ENCODE peak calls at places on chromosomes 12 and 14, in four cellular contexts. T is fibroblast of the aortic adventitia, L is neural progenitor cell, U is cardiac fibroblast. X is an unnamed sample.
A peak's percentile ranks its signal among the peaks of the same experiment; 100 is the strongest.

GRCh38 chr14:90700928-90701776 is 115.1 kb downstream of the TTC7B start:
- DNase-seq in T (no peak), U (no peak), L (no peak), X (no peak)

GRCh38 chr14:103239751-103240150 is 94.3 kb upstream of the EIF5 start:
- DNase-seq in L (no peak), U (no peak), T (no peak), X (no peak)

GRCh38 chr12:71664411-71665108 is 459 bp downstream of the THAP2 start:
- DNase-seq in T (no peak), L (no peak), U (no peak), X (peak; percentile 23)

GRCh38 chr12:115012861-115013667 is 329.1 kb upstream of the TBX3 start:
- DNase-seq in L (peak; percentile 9), U (no peak), T (no peak), X (no peak)

GRCh38 chr14:68278568-68279436 is 459.2 kb downstream of the RAD51B start:
- DNase-seq in L (no peak), T (peak; percentile 43), U (peak; percentile 43), X (peak; percentile 65)

GRCh38 chr14:76152333-76152681 is 585 bp downstream of the GPATCH2L start:
- DNase-seq in T (peak; percentile 79), L (peak; percentile 72), U (peak; percentile 91), X (peak; percentile 85)

GRCh38 chr14:77064535-77065178 is 33.4 kb upstream of the CIPC start:
- DNase-seq in L (no peak), T (peak; percentile 16), U (no peak), X (no peak)

GRCh38 chr14:88929656-88930436 is 105.4 kb downstream of the TTC8 start:
- DNase-seq in U (no peak), T (no peak), L (no peak), X (no peak)

GRCh38 chr14:50823763-50824636 is 7.0 kb downstream of the NIN start:
- DNase-seq in U (no peak), L (no peak), T (no peak), X (no peak)

GRCh38 chr12:93879476-93880376 is 202.6 kb downstream of the CRADD start:
- DNase-seq in U (peak; percentile 52), T (peak; percentile 80), L (no peak), X (peak; percentile 53)

GRCh38 chr12:122958198-122958888 is 7.9 kb downstream of the ABCB9 start:
- DNase-seq in T (peak; percentile 97), L (no peak), U (peak; percentile 93), X (peak; percentile 73)

GRCh38 chr12:3204143-3204542 is 127.0 kb downstream of the TSPAN9 start:
- DNase-seq in L (no peak), U (no peak), T (no peak), X (no peak)

GRCh38 chr12:109921982-109922381 is 21.9 kb downstream of the TCHP start:
- DNase-seq in L (no peak), U (no peak), T (no peak), X (no peak)

GRCh38 chr14:91906374-91906773 is 39.0 kb upstream of the TC2N start:
- DNase-seq in T (no peak), U (no peak), L (no peak), X (no peak)

GRCh38 chr12:93008044-93008778 is 79.1 kb upstream of the EEA1 start:
- DNase-seq in T (no peak), L (no peak), U (no peak), X (no peak)

GRCh38 chr14:72503696-72504368 is 390.1 kb downstream of the DPF3 start:
- DNase-seq in U (no peak), L (no peak), T (peak; percentile 75), X (peak; percentile 38)

GRCh38 chr14:22613091-22613695 is 15.1 kb downstream of the ABHD4 start:
- DNase-seq in L (no peak), T (peak; percentile 25), U (no peak), X (no peak)

GRCh38 chr12:89345830-89346740 is 6.2 kb downstream of the DUSP6 start:
- DNase-seq in T (peak; percentile 52), U (peak; percentile 87), L (peak; percentile 83), X (peak; percentile 68)

GRCh38 chr14:75825147-75825592 is 156.6 kb downstream of the TGFB3 start:
- DNase-seq in T (peak; percentile 67), U (peak; percentile 77), L (no peak), X (peak; percentile 73)

GRCh38 chr12:64029013-64029857 is 184.7 kb downstream of the SRGAP1 start:
- DNase-seq in U (peak; percentile 63), T (peak; percentile 78), L (no peak), X (peak; percentile 42)

GRCh38 chr12:106154781-106155273 is 16.1 kb upstream of the NUAK1 start:
- DNase-seq in T (peak; percentile 7), U (no peak), L (no peak), X (no peak)

GRCh38 chr12:45203767-45204166 is 12.1 kb upstream of the ANO6 start:
- DNase-seq in T (no peak), U (no peak), L (no peak), X (no peak)

GRCh38 chr12:108430245-108430644 is 84.8 kb upstream of the FICD start:
- DNase-seq in U (peak; percentile 4), L (no peak), T (peak; percentile 4), X (peak; percentile 32)

GRCh38 chr14:101445278-101445677 is 116.0 kb upstream of the DIO3 start:
- DNase-seq in T (no peak), L (no peak), U (no peak), X (no peak)

GRCh38 chr14:101444116-101444515 is 117.2 kb upstream of the DIO3 start:
- DNase-seq in U (no peak), T (no peak), L (no peak), X (peak; percentile 87)

GRCh38 chr14:101440511-101440910 is 120.8 kb upstream of the DIO3 start:
- DNase-seq in L (no peak), T (no peak), U (no peak), X (no peak)

GRCh38 chr14:101441710-101442109 is 119.6 kb upstream of the DIO3 start:
- DNase-seq in U (no peak), T (no peak), L (no peak), X (no peak)

GRCh38 chr14:101442451-101442850 is 118.8 kb upstream of the DIO3 start:
- DNase-seq in L (no peak), U (no peak), T (no peak), X (no peak)
- H3K4me3 ChIP-seq in L (no peak overlapping the region), U (no peak overlapping the region), T (no peak overlapping the region), X (no peak overlapping the region)

DNA sequence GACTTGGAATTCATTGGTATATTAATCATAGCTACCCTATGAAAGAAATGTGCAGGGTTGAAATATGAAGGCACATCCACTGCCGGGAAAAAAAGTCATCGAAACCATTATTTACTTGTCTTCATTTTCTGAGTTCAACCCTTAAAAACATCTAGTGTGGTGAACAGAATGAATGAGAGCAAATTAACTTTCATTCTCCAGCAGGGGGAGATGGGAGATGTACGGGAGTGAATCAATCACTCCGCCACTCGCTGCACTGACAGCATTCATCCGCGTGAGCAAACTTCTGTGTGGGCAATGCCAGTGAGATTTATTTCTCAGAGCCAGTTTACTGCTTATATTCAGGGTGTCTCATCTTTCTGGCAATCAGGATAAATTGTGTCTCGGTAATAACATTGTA is 463.5 kb upstream of the MIS18BP1 start:
- DNase-seq in T (no peak), L (peak; percentile 65), U (no peak), X (peak; percentile 7)
- TF ChIP-seq CTCF in T (no peak), L (peak; percentile 58), U (no peak), X (peak; percentile 26)

DNA sequence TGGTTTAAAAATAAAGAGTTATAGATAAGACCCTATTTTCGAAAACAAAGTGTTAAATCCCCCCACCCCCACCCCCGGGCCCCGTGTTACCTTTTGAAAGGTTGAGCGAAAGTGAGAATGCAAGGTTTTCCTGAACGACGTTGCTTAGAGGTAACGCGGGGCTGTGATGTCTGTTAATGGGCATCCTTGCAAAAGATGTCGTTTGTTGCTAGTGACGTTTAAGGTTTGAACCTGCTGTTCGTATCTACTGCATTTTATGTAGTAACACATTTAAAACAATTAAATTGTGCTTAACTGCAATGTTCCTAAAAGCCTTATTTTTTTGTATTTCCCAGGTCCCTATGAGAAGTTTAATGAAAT is 1.2 kb downstream of the CPSF6 start:
- DNase-seq in U (no peak), L (peak; percentile 7), T (no peak), X (peak; percentile 20)
- H3K4me3 ChIP-seq in U (peak overlapping the region; percentile 81), L (peak overlapping the region; percentile 94), T (peak overlapping the region; percentile 84), X (peak overlapping the region; percentile 89)

GRCh38 chr12:87274594-87275245 is 754.5 kb downstream of the C12orf50 start:
- DNase-seq in U (peak; percentile 62), L (peak; percentile 62), T (peak; percentile 55), X (peak; percentile 22)
- TF ChIP-seq CTCF in U (peak; percentile 60), L (peak; percentile 75), T (peak; percentile 68), X (peak; percentile 53)

GRCh38 chr12:91103101-91103500 is 8.2 kb downstream of the LUM start:
- DNase-seq in T (no peak), U (no peak), L (no peak), X (no peak)
- H3K4me3 ChIP-seq in T (no peak overlapping the region), U (no peak overlapping the region), L (no peak overlapping the region), X (no peak overlapping the region)

GRCh38 chr12:121893901-121894540 is 5.4 kb downstream of the PSMD9 start:
- DNase-seq in L (no peak), T (peak; percentile 77), U (peak; percentile 73), X (peak; percentile 82)
- TF ChIP-seq CTCF in L (no peak), T (no peak), U (no peak), X (no peak)

DNA sequence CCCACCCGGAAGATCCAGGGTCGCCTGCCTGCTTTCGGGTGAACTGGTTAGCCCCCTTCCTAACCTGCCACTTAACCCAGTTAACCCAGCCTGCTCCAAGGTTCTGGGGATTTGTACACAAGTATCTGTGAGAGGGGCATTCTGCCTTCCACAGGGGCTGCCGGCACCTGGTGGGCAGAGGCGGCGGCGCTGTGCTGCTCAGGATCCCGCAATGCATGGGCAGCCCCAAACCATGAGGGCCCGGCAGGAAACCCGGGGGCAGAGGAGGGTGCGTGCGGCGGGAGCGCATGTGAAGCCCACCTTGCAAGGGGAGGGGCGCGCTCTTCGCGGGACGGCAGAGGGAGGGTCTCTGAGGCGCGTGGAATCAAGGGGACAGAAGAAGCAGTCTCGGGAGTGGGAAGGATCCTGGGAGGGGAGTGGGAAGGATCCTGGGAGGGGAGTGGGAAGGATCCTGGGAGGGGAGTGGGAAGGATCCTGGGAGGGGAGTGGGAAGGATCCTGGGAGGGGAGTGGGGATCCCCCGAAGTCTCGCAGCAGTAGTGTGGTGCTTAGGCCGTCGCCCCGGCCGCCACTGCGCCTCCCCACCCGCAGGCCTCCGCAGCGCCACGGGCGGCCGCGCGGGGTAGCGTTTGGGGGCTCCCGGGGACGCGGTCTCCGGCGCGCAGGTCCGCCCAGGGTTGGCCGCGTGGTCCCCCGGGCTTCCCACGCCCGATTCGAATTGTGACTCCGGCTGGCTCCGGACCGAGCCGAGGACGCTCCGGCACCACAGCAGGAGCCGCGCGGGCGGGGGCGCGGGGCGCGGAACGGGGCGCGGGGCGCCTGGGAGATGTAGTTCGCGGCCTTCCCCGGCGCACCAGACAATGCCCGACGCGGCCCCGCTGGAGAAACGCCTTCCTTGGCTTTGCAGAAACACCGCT is 4.9 kb upstream of the MTA1 start:
- DNase-seq in T (peak; percentile 59), U (peak; percentile 76), L (peak; percentile 79), X (peak; percentile 61)
- H3K4me3 ChIP-seq in T (peak overlapping the region; percentile 58), U (peak overlapping the region; percentile 45), L (peak overlapping the region; percentile 70), X (peak overlapping the region; percentile 28)